ENCODE peak calls at places on chromosomes 2 and 18, in nine cellular contexts. Y is aorta; R is neuronal stem cell; E is CD8-positive, alpha-beta memory T cell; X is PC-3; Q is left ventricle myocardium inferior; M is heart right ventricle; L is dorsolateral prefrontal cortex; P is spleen. D is an unnamed sample.

GRCh38 chr2:9815844-9816279 is 27.4 kb upstream of the TAF1B start:
- DNase-seq in Y (peak), R (no peak), E (no peak), X (no peak), Q (no peak), M (no peak), L (no peak), P (no peak), D (no peak)

GRCh38 chr2:229339613-229340012 is 68.5 kb upstream of the PID1 start:
- DNase-seq in Y (no peak), R (no peak), E (no peak), X (peak), Q (no peak), M (no peak), L (no peak), P (no peak), D (no peak)

GRCh38 chr2:147098946-147099345 is 745.9 kb upstream of the ACVR2A start:
- DNase-seq in Y (no peak), R (no peak), E (no peak), X (no peak), Q (no peak), M (no peak), L (no peak), P (no peak), D (no peak)

GRCh38 chr2:218980800-218981389 is 4.1 kb downstream of the FEV start:
- DNase-seq in Y (no peak), R (no peak), E (no peak), X (no peak), Q (no peak), M (no peak), L (no peak), P (peak), D (no peak)

GRCh38 chr18:13558132-13558531 is 168.2 kb downstream of the FAM210A start:
- DNase-seq in Y (no peak), R (peak), E (no peak), X (peak), Q (peak), M (peak), L (no peak), P (no peak), D (no peak)

GRCh38 chr2:24740142-24740541 is 53.0 kb downstream of the PTRHD1 start:
- DNase-seq in Y (no peak), R (no peak), E (no peak), X (no peak), Q (no peak), M (no peak), L (no peak), P (no peak), D (no peak)

GRCh38 chr2:43269074-43269572 is 42.7 kb upstream of the ZFP36L2 start:
- DNase-seq in Y (peak), R (no peak), E (no peak), X (no peak), Q (peak), M (peak), L (no peak), P (peak), D (no peak)

GRCh38 chr2:18209934-18210639 is 331.6 kb downstream of the KCNS3 start:
- DNase-seq in Y (no peak), R (no peak), E (no peak), X (peak), Q (no peak), M (no peak), L (no peak), P (no peak), D (no peak)

GRCh38 chr2:23918837-23919489 is 8.0 kb downstream of the ATAD2B start:
- DNase-seq in Y (no peak), R (no peak), E (no peak), X (no peak), Q (no peak), M (no peak), L (no peak), P (peak), D (no peak)

GRCh38 chr18:24584777-24585176 is 124.3 kb downstream of the HRH4 start:
- DNase-seq in Y (no peak), R (no peak), E (no peak), X (no peak), Q (no peak), M (no peak), L (no peak), P (no peak), D (no peak)

GRCh38 chr2:29747786-29748470 is 173.5 kb downstream of the ALK start:
- DNase-seq in Y (no peak), R (no peak), E (no peak), X (peak), Q (no peak), M (no peak), L (no peak), P (no peak), D (no peak)

GRCh38 chr18:73724908-73725307 is 422.7 kb downstream of the FBXO15 start:
- DNase-seq in Y (no peak), R (no peak), E (no peak), X (no peak), Q (no peak), M (no peak), L (no peak), P (no peak), D (no peak)

GRCh38 chr2:231487197-231487596 is 22.9 kb upstream of the NCL start:
- DNase-seq in Y (no peak), R (no peak), E (no peak), X (no peak), Q (no peak), M (no peak), L (no peak), P (no peak), D (no peak)

GRCh38 chr2:210502997-210503621 is 26.6 kb upstream of the LANCL1 start:
- DNase-seq in Y (no peak), R (peak), E (peak), X (peak), Q (peak), M (peak), L (peak), P (peak), D (peak)

GRCh38 chr2:42304059-42304713 is 56.8 kb downstream of the COX7A2L start:
- DNase-seq in Y (no peak), R (no peak), E (no peak), X (no peak), Q (no peak), M (no peak), L (no peak), P (no peak), D (no peak)

GRCh38 chr2:234974501-234975385 is 22.9 kb downstream of the SH3BP4 start:
- DNase-seq in Y (peak), R (no peak), E (no peak), X (no peak), Q (no peak), M (no peak), L (no peak), P (no peak), D (no peak)

GRCh38 chr2:150485114-150485870 is 2.2 kb downstream of the RND3 start:
- DNase-seq in Y (peak), R (peak), E (no peak), X (peak), Q (peak), M (peak), L (no peak), P (peak), D (peak)

GRCh38 chr2:29106980-29107388 is 8.2 kb upstream of the CLIP4 start:
- DNase-seq in Y (no peak), R (no peak), E (no peak), X (peak), Q (no peak), M (no peak), L (no peak), P (no peak), D (no peak)

DNA sequence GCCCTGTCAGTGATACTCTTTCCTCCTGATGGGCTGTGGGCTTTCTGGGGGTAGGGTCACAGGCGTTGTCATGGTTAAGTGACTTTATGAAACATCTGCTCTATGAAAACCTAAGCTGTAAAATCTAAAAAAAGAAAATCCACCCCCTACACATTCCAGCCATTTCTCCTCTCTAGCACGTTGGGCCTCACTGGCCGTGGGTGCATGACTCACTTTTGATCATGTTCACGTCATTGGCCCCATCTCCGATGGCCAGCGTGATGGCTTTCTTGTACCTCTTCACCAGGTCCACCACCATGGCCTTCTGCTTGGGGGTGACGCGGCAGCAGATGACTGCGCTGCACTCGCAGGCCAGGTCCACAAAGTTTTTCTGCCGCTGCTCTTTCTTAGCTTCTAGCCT is 39.3 kb upstream of the NARS1 start:
- DNase-seq in Y (peak), R (no peak), E (no peak), X (no peak), Q (no peak), M (no peak), L (no peak), P (no peak), D (no peak)
- H3K27ac ChIP-seq in Y (no peak), R (no peak), E (no peak), X (no peak), Q (no peak), M (no peak), L (no peak), P (no peak), D (no peak)

GRCh38 chr2:14951569-14952285 is 319.2 kb downstream of the LRATD1 start:
- DNase-seq in Y (no peak), R (no peak), E (no peak), X (peak), Q (no peak), M (no peak), L (no peak), P (no peak), D (no peak)
- H3K27ac ChIP-seq in Y (no peak), R (no peak), E (no peak), X (peak), Q (no peak), M (no peak), L (no peak), P (no peak), D (no peak)

GRCh38 chr2:207156451-207157161 is 9.1 kb downstream of the KLF7 start:
- DNase-seq in Y (no peak), R (no peak), E (no peak), X (no peak), Q (no peak), M (no peak), L (no peak), P (no peak), D (no peak)

GRCh38 chr2:207159002-207159401 is 6.7 kb downstream of the KLF7 start:
- DNase-seq in Y (no peak), R (no peak), E (no peak), X (no peak), Q (no peak), M (no peak), L (no peak), P (no peak), D (no peak)

GRCh38 chr2:207156045-207156444 is 9.7 kb downstream of the KLF7 start:
- DNase-seq in Y (no peak), R (no peak), E (no peak), X (no peak), Q (no peak), M (no peak), L (no peak), P (no peak), D (no peak)

GRCh38 chr2:207157162-207157481 is 8.6 kb downstream of the KLF7 start:
- DNase-seq in Y (no peak), R (no peak), E (no peak), X (no peak), Q (no peak), M (no peak), L (no peak), P (no peak), D (no peak)

DNA sequence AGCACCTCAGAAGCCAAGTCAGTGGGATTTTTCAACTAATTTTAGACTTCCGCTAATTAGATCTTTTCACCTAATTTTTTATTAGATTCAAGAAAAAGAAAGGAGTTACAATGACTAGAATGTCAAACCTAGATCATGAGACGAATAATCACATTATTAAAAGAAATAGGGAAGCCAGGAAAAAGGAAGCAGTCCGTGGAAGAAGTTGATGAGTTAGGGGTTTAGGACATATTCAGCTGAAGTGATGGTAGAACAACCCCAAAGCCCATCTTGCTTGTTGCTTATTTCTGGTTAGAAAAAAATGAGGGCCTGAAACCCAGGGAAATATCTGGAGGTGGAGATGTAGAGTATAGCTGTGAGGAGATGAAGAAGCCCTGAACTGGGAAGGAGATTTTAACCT is 8.0 kb downstream of the KLF7 start:
- DNase-seq in Y (no peak), R (no peak), E (no peak), X (no peak), Q (no peak), M (no peak), L (no peak), P (no peak), D (no peak)
- H3K27ac ChIP-seq in Y (no peak), R (no peak), E (no peak), X (no peak), Q (peak), M (peak), L (peak), P (peak), D (no peak)

GRCh38 chr2:64638502-64639120 is 15.1 kb downstream of the SERTAD2 start:
- DNase-seq in Y (no peak), R (no peak), E (no peak), X (peak), Q (no peak), M (no peak), L (no peak), P (no peak), D (no peak)
- H3K27ac ChIP-seq in Y (no peak), R (no peak), E (no peak), X (no peak), Q (no peak), M (no peak), L (no peak), P (peak), D (no peak)

GRCh38 chr18:58195278-58195721 is 151.3 kb downstream of the NEDD4L start:
- DNase-seq in Y (no peak), R (no peak), E (no peak), X (no peak), Q (no peak), M (no peak), L (no peak), P (peak), D (no peak)
- H3K27ac ChIP-seq in Y (no peak), R (no peak), E (no peak), X (peak), Q (peak), M (peak), L (peak), P (no peak), D (no peak)

GRCh38 chr2:216478151-216478550 is 20.5 kb upstream of the RPL37A start:
- DNase-seq in Y (no peak), R (no peak), E (no peak), X (peak), Q (no peak), M (no peak), L (no peak), P (no peak), D (peak)
- H3K27ac ChIP-seq in Y (no peak), R (no peak), E (no peak), X (peak), Q (no peak), M (no peak), L (peak), P (no peak), D (peak)

DNA sequence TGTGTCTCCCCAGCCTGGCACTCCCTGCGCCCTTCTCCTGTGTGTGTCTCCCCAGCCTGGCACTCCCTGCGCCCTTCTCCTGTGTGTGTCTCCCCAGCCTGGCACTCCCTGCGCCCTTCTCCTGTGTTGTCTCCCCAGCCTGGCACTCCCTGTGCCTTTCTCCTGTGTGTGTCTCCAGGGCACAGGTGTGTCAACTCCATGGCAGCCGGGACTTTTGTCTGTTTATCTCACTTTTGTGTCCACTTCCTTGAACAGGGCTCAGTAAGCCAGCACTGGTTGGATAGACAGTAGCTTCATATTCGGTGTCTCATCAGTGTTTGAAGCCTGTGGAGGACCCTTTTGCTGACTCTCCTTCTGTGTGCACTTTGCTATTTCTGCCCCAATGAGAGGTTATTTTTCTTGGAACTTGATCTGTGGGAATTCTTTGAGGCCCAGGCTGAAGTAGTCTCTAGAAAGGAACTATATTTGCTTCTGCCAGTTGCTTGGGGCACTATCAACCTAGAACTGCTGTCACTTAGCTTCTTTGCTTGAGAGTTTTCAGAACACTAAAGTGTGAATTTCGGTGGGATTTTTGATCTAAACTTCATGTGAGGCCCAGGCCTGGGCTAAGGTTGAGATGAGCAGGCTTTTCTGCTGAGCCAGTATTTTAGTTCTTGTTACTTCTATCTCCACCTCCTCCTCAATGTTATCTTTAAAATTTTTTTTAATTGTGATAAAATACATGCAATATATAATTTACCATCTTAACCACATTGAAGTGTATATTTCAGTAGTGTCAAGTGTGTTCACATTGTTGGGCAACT is 8.3 kb upstream of the ASB1 start:
- DNase-seq in Y (no peak), R (no peak), E (no peak), X (no peak), Q (no peak), M (no peak), L (no peak), P (no peak), D (no peak)
- H3K27ac ChIP-seq in Y (no peak), R (no peak), E (no peak), X (no peak), Q (no peak), M (no peak), L (no peak), P (no peak), D (no peak)

GRCh38 chr2:2656046-2656715 is 325.1 kb upstream of the MYT1L start:
- DNase-seq in Y (peak), R (no peak), E (no peak), X (no peak), Q (no peak), M (no peak), L (no peak), P (peak), D (no peak)
- H3K27ac ChIP-seq in Y (no peak), R (no peak), E (no peak), X (no peak), Q (no peak), M (no peak), L (peak), P (no peak), D (peak)

D was measured in substantia nigra.